ENCODE peak calls at places on chromosomes 6 and 20, in four cellular contexts. One of them, this sample, is unnamed. For H3K4me1, the result is how much of the 10 kb centered on the place peaks cover.

GRCh38 chr6:139926711-139927110 is 552.3 kb upstream of the CITED2 start:
- DNase-seq in breast epithelium: no peak
- DNase-seq in gastrocnemius medialis: no peak
- DNase-seq in right lobe of liver: no peak
- DNase-seq in this sample: no peak

GRCh38 chr20:58637466-58638198 is 13.5 kb upstream of the STX16 start:
- DNase-seq in gastrocnemius medialis: no peak
- DNase-seq in breast epithelium: no peak
- DNase-seq in right lobe of liver: no peak
- DNase-seq in this sample: no peak

GRCh38 chr20:35009665-35010328 is 54.1 kb downstream of the MYH7B start:
- DNase-seq in breast epithelium: no peak
- DNase-seq in right lobe of liver: no peak
- DNase-seq in gastrocnemius medialis: peak
- DNase-seq in this sample: no peak

GRCh38 chr6:134675110-134676038 is 274.5 kb downstream of the ALDH8A1 start:
- DNase-seq in breast epithelium: no peak
- DNase-seq in right lobe of liver: no peak
- DNase-seq in gastrocnemius medialis: no peak
- DNase-seq in this sample: no peak

GRCh38 chr6:162621246-162621645 is 106.3 kb downstream of the PRKN start:
- DNase-seq in breast epithelium: no peak
- DNase-seq in right lobe of liver: peak
- DNase-seq in gastrocnemius medialis: no peak
- DNase-seq in this sample: no peak

GRCh38 chr20:51221791-51222408 is 199.0 kb upstream of the KCNG1 start:
- DNase-seq in right lobe of liver: peak
- DNase-seq in breast epithelium: no peak
- DNase-seq in gastrocnemius medialis: no peak
- DNase-seq in this sample: no peak

GRCh38 chr6:74073896-74074295 is 377.9 kb downstream of the CD109 start:
- DNase-seq in gastrocnemius medialis: no peak
- DNase-seq in right lobe of liver: no peak
- DNase-seq in breast epithelium: no peak
- DNase-seq in this sample: no peak

GRCh38 chr6:69580696-69581095 is 216.1 kb downstream of the LMBRD1 start:
- DNase-seq in right lobe of liver: no peak
- DNase-seq in breast epithelium: no peak
- DNase-seq in gastrocnemius medialis: no peak
- DNase-seq in this sample: no peak

GRCh38 chr20:19423892-19424620 is 211.6 kb downstream of the SLC24A3 start:
- DNase-seq in gastrocnemius medialis: no peak
- DNase-seq in right lobe of liver: no peak
- DNase-seq in breast epithelium: no peak
- DNase-seq in this sample: no peak

GRCh38 chr6:150929403-150929802 is 63.9 kb downstream of the MTHFD1L start:
- DNase-seq in right lobe of liver: no peak
- DNase-seq in breast epithelium: no peak
- DNase-seq in gastrocnemius medialis: no peak
- DNase-seq in this sample: no peak

GRCh38 chr6:150930816-150931215 is 65.3 kb downstream of the MTHFD1L start:
- DNase-seq in gastrocnemius medialis: no peak
- DNase-seq in breast epithelium: no peak
- DNase-seq in right lobe of liver: no peak
- DNase-seq in this sample: no peak

GRCh38 chr6:150934380-150934779 is 68.9 kb downstream of the MTHFD1L start:
- DNase-seq in gastrocnemius medialis: no peak
- DNase-seq in right lobe of liver: no peak
- DNase-seq in breast epithelium: no peak
- DNase-seq in this sample: no peak

GRCh38 chr6:150936021-150936555 is 70.6 kb downstream of the MTHFD1L start:
- DNase-seq in gastrocnemius medialis: no peak
- DNase-seq in right lobe of liver: no peak
- DNase-seq in breast epithelium: no peak
- DNase-seq in this sample: no peak

GRCh38 chr6:150932976-150933375 is 67.5 kb downstream of the MTHFD1L start:
- DNase-seq in breast epithelium: no peak
- DNase-seq in gastrocnemius medialis: no peak
- DNase-seq in right lobe of liver: no peak
- DNase-seq in this sample: no peak
- H3K4me1 ChIP-seq in breast epithelium: under half
- H3K4me1 ChIP-seq in gastrocnemius medialis: under half
- H3K4me1 ChIP-seq in right lobe of liver: under half
- H3K4me1 ChIP-seq in this sample: under half

GRCh38 chr6:111743318-111743717 is 129.9 kb downstream of the FYN start:
- DNase-seq in right lobe of liver: no peak
- DNase-seq in gastrocnemius medialis: no peak
- DNase-seq in breast epithelium: no peak
- DNase-seq in this sample: no peak

GRCh38 chr6:111743859-111744692 is 129.2 kb downstream of the FYN start:
- DNase-seq in right lobe of liver: no peak
- DNase-seq in gastrocnemius medialis: peak
- DNase-seq in breast epithelium: no peak
- DNase-seq in this sample: no peak

GRCh38 chr6:111746983-111747773 is 126.1 kb downstream of the FYN start:
- DNase-seq in breast epithelium: no peak
- DNase-seq in gastrocnemius medialis: no peak
- DNase-seq in right lobe of liver: no peak
- DNase-seq in this sample: no peak

GRCh38 chr6:111745636-111746035 is 127.6 kb downstream of the FYN start:
- DNase-seq in gastrocnemius medialis: no peak
- DNase-seq in right lobe of liver: no peak
- DNase-seq in breast epithelium: no peak
- DNase-seq in this sample: no peak

GRCh38 chr6:111745186-111745585 is 128.1 kb downstream of the FYN start:
- DNase-seq in right lobe of liver: no peak
- DNase-seq in gastrocnemius medialis: no peak
- DNase-seq in breast epithelium: no peak
- DNase-seq in this sample: no peak
- TF ChIP-seq POLR2A in right lobe of liver: no peak
- TF ChIP-seq POLR2A in gastrocnemius medialis: no peak
- TF ChIP-seq POLR2A in breast epithelium: no peak
- TF ChIP-seq POLR2A in this sample: no peak

GRCh38 chr6:3744901-3745470 is 6.5 kb downstream of the PXDC1 start:
- DNase-seq in breast epithelium: no peak
- DNase-seq in right lobe of liver: peak
- DNase-seq in gastrocnemius medialis: no peak
- DNase-seq in this sample: no peak
- H3K4me1 ChIP-seq in breast epithelium: under half
- H3K4me1 ChIP-seq in right lobe of liver: under half
- H3K4me1 ChIP-seq in gastrocnemius medialis: half or more
- H3K4me1 ChIP-seq in this sample: half or more

DNA sequence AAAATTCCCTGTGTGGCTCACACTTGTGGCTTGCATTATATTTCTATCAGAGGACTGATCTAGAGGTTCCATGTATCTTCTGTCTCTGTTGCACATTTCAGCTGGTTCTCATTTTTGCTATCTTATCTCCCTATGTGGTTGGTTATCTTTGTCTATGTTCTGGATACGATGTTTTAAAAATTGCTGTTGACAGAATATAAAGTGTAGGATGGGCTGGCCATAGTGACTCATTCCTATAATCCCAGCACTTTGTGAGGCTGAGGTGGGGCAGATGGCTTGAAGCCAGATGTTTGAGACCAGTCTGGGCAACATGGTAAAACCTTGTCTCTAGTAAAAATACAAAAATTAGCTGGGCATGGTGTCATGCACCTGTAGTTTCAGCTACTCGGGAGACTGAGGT is 9.9 kb upstream of the ULBP3 start:
- DNase-seq in gastrocnemius medialis: no peak
- DNase-seq in breast epithelium: no peak
- DNase-seq in right lobe of liver: no peak
- DNase-seq in this sample: no peak
- TF ChIP-seq POLR2A in gastrocnemius medialis: no peak
- TF ChIP-seq POLR2A in breast epithelium: no peak
- TF ChIP-seq POLR2A in right lobe of liver: no peak
- TF ChIP-seq POLR2A in this sample: no peak

GRCh38 chr6:1911476-1911875 is 301.8 kb downstream of the FOXC1 start:
- DNase-seq in right lobe of liver: no peak
- DNase-seq in gastrocnemius medialis: no peak
- DNase-seq in breast epithelium: no peak
- DNase-seq in this sample: no peak
- H3K4me1 ChIP-seq in right lobe of liver: under half
- H3K4me1 ChIP-seq in gastrocnemius medialis: under half
- H3K4me1 ChIP-seq in breast epithelium: under half
- H3K4me1 ChIP-seq in this sample: under half

DNA sequence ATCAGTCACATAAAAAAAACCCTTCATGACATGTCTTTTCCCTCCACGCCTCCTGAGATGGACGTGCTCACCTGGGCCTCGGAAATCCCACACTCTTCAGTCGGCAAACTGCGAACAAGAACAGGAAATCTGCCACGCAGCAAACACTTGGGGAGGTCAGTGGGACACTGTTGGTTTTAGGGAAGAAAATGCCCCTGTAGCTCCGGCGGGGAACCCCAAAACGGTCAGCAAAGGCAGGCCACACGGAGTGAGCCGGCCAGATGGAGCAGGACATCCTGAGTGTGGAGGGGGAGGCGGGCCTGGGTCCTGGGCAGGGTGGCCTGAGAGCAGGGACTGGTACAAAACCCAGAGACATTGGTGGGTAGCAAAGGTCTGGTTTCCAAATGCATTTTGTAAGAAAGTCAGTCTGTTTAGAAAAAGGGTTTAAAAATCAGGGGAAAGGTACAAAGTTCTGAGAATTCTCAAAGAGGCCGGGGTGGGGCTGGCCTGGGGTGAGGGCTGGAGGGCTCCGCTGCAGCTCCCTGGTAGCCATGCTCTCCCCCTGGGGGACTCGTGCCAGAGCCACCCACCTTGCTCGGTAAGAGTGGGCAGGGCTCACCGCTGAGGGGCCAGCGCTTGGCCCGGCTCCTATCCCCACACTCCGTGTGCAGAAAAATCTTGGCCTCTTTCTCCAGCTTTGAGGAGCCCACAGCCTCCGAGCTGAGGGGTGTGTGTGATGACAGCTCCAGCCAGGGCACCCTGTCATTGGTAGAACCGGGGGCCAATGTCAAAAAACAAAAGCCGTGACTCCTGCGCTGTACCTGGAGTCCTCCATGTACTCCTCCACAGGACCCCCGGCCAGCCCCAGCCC is 5.2 kb downstream of the SLC2A4RG start:
- DNase-seq in breast epithelium: no peak
- DNase-seq in right lobe of liver: no peak
- DNase-seq in gastrocnemius medialis: no peak
- DNase-seq in this sample: no peak
- TF ChIP-seq POLR2A in breast epithelium: no peak
- TF ChIP-seq POLR2A in right lobe of liver: no peak
- TF ChIP-seq POLR2A in gastrocnemius medialis: no peak
- TF ChIP-seq POLR2A in this sample: no peak

GRCh38 chr20:37263686-37264085 is 2.1 kb upstream of the GHRH start:
- DNase-seq in gastrocnemius medialis: no peak
- DNase-seq in breast epithelium: no peak
- DNase-seq in right lobe of liver: no peak
- DNase-seq in this sample: no peak

GRCh38 chr20:37265152-37265551 is 3.5 kb upstream of the GHRH start:
- DNase-seq in breast epithelium: no peak
- DNase-seq in right lobe of liver: no peak
- DNase-seq in gastrocnemius medialis: no peak
- DNase-seq in this sample: no peak

GRCh38 chr20:37259865-37260264 is 1.7 kb downstream of the GHRH start:
- DNase-seq in gastrocnemius medialis: no peak
- DNase-seq in breast epithelium: no peak
- DNase-seq in right lobe of liver: no peak
- DNase-seq in this sample: no peak

GRCh38 chr20:37261714-37262113 is at the start of gene GHRH:
- DNase-seq in right lobe of liver: no peak
- DNase-seq in breast epithelium: no peak
- DNase-seq in gastrocnemius medialis: no peak
- DNase-seq in this sample: no peak

DNA sequence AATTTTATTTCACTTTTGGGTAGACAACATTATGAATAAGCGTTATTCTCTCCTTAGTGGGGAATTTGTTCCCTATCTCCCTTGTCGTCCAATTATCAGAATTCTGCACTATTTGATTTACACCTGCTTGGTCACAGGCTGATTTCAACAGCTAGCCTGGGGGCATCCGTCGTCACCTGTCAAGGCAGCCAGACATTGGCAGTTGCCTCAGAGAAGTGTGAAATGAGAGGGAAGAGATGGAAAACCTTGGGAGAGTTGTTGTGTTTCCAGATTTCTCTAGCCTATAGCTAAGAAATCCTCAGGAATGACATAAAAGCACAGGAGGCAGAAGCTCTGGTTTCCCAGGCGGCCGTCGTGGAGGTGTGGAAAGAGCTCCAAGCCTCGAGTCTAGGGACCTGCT is 902 bp upstream of the GHRH start:
- DNase-seq in breast epithelium: no peak
- DNase-seq in right lobe of liver: no peak
- DNase-seq in gastrocnemius medialis: no peak
- DNase-seq in this sample: no peak
- H3K4me1 ChIP-seq in breast epithelium: under half
- H3K4me1 ChIP-seq in right lobe of liver: under half
- H3K4me1 ChIP-seq in gastrocnemius medialis: under half
- H3K4me1 ChIP-seq in this sample: under half

GRCh38 chr20:17966432-17967312 is 1.9 kb downstream of the SNX5 start:
- DNase-seq in breast epithelium: no peak
- DNase-seq in gastrocnemius medialis: no peak
- DNase-seq in right lobe of liver: no peak
- DNase-seq in this sample: no peak

GRCh38 chr20:17969884-17970409 is 1.1 kb downstream of the MGME1 start:
- DNase-seq in right lobe of liver: peak
- DNase-seq in gastrocnemius medialis: no peak
- DNase-seq in breast epithelium: peak
- DNase-seq in this sample: no peak

GRCh38 chr20:17969276-17969883 is 562 bp downstream of the MGME1 start:
- DNase-seq in gastrocnemius medialis: no peak
- DNase-seq in right lobe of liver: peak
- DNase-seq in breast epithelium: peak
- DNase-seq in this sample: no peak

GRCh38 chr20:17967595-17968365 is 814 bp downstream of the SNX5 start:
- DNase-seq in breast epithelium: no peak
- DNase-seq in right lobe of liver: no peak
- DNase-seq in gastrocnemius medialis: no peak
- DNase-seq in this sample: no peak

DNA sequence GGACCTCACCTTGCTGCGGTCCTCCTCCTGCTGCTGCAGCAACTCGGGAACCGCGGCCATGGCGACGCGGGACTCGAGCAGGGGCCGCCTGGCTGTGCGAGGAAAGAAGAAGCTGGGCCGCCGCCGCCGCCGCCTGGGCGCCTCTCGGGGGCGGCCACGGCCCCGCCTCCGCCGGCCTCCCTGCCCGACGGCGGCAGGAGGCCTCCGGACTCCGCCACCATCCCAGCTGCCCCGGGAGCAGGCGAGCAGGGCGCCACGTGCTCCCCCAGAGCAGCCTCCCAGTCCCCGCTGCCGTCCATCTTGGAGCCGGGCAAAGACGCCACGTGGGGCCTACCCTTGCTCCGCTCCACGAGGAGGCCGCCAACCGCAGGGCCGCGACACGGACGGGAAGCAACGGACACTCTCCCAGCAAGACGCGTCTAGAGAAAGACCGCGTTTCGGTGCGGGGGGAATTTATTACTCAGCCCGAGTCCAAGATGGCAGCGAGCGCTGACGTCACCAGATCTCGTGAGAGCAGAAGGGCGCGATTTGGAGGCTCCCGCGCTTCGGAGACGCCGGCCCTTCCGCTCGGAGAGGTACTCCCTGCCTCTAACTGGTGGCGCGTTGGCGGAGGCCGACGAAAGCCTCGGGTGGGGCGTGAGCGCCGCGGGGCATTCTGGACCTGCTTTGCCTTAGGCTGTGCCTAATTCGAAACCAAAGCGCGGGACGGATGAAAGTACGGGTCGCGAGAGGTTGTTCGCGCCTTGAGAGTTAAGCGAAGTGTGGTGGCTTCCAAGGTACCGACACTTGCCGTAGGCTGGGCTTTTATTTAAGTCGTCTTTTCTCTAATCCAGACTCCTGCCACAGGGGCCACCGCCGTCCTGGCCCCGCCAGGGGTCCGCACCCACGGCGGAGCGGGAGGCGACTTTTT is at the start of the genes MGME1 and SNX5:
- DNase-seq in breast epithelium: peak
- DNase-seq in right lobe of liver: peak
- DNase-seq in gastrocnemius medialis: peak
- DNase-seq in this sample: peak
- TF ChIP-seq POLR2A in breast epithelium: peak
- TF ChIP-seq POLR2A in right lobe of liver: peak
- TF ChIP-seq POLR2A in gastrocnemius medialis: peak
- TF ChIP-seq POLR2A in this sample: no peak